ENCODE peak calls at places on chromosome 17, in four cellular contexts. R, L, A and S are unnamed samples.

GRCh38 chr17:74994440-74994839 is 7.0 kb downstream of the CDR2L start:
- DNase-seq in L (no peak), R (no peak), A (no peak), S (no peak)

GRCh38 chr17:6269474-6269873 is 165.4 kb downstream of the AIPL1 start:
- DNase-seq in R (peak; percentile 26), L (no peak), A (no peak), S (no peak)

GRCh38 chr17:65783845-65784334 is 222.4 kb upstream of the AXIN2 start:
- DNase-seq in R (no peak), A (no peak), L (no peak), S (no peak)

GRCh38 chr17:27834571-27834970 is 34.2 kb upstream of the NOS2 start:
- DNase-seq in L (no peak), A (no peak), R (no peak), S (no peak)

GRCh38 chr17:20284018-20284417 is 183.3 kb downstream of the LGALS9B start:
- DNase-seq in L (no peak), R (no peak), A (no peak), S (peak; percentile 74)

GRCh38 chr17:80219013-80219776 is 938 bp downstream of the SGSH start:
- DNase-seq in A (peak; percentile 64), L (peak; percentile 70), R (peak; percentile 21), S (no peak)

GRCh38 chr17:56244268-56244890 is 91.1 kb downstream of the ANKFN1 start:
- DNase-seq in L (no peak), A (no peak), R (no peak), S (no peak)

GRCh38 chr17:7856081-7856791 is 1.1 kb downstream of the NAA38 start:
- DNase-seq in R (peak; percentile 45), A (peak; percentile 88), L (peak; percentile 23), S (no peak)

GRCh38 chr17:75130632-75131277 is 787 bp downstream of the NT5C start:
- DNase-seq in A (peak; percentile 24), R (peak; percentile 84), L (peak; percentile 95), S (peak; percentile 99)

GRCh38 chr17:73072254-73072962 is 20.1 kb downstream of the SLC39A11 start:
- DNase-seq in A (peak; percentile 9), L (no peak), R (no peak), S (no peak)

GRCh38 chr17:76383645-76384221 is 676 bp upstream of the SPHK1 start:
- DNase-seq in A (peak; percentile 66), R (peak; percentile 64), L (no peak), S (no peak)

GRCh38 chr17:34580685-34581445 is 1.5 kb downstream of the TMEM132E start:
- DNase-seq in A (no peak), R (peak; percentile 51), L (peak; percentile 41), S (no peak)

GRCh38 chr17:75976175-75976848 is 2.7 kb downstream of the ACOX1 start:
- DNase-seq in L (no peak), A (no peak), R (no peak), S (no peak)

GRCh38 chr17:31811021-31811565 is 48.0 kb downstream of the COPRS start:
- DNase-seq in A (no peak), R (no peak), L (no peak), S (no peak)

GRCh38 chr17:41655611-41656111 is 31.3 kb upstream of the KRT17 start:
- DNase-seq in R (peak; percentile 77), L (peak; percentile 93), A (no peak), S (no peak)

GRCh38 chr17:33858121-33858520 is 397.0 kb upstream of the CCL2 start:
- DNase-seq in A (no peak), R (no peak), L (no peak), S (no peak)

GRCh38 chr17:18860161-18860972 is 2.4 kb downstream of the PRPSAP2 start:
- DNase-seq in A (no peak), R (no peak), L (no peak), S (no peak)

GRCh38 chr17:47295037-47295873 is 28.5 kb upstream of the EFCAB13 start:
- DNase-seq in A (no peak), R (no peak), L (no peak), S (no peak)